ENCODE peak calls at places on chromosome 17, in seven cellular contexts. V, I, E, D, Z, J and P are unnamed samples. For H3K4me1, the result is how much of the 10 kb centered on the place peaks cover.

GRCh38 chr17:19739241-19740201 is 8.6 kb downstream of the ALDH3A1 start:
- DNase-seq in D (no peak), Z (no peak), I (no peak), V (no peak), J (no peak), E (no peak), P (no peak)

GRCh38 chr17:77054926-77055325 is 85.8 kb upstream of the SEC14L1 start:
- DNase-seq in I (no peak), Z (no peak), D (no peak), E (no peak), V (no peak), J (no peak), P (no peak)

GRCh38 chr17:17237026-17237799 is at the start of gene FLCN:
- DNase-seq in Z (peak), J (peak), E (no peak), D (peak), V (peak), I (peak), P (peak)

GRCh38 chr17:51819341-51819740 is 339.2 kb downstream of the CA10 start:
- DNase-seq in E (no peak), D (no peak), V (no peak), Z (no peak), J (no peak), I (no peak), P (no peak)

GRCh38 chr17:33113281-33114010 is 121.8 kb downstream of the SPACA3 start:
- DNase-seq in J (no peak), D (peak), I (no peak), Z (no peak), V (peak), E (no peak), P (no peak)

GRCh38 chr17:39134878-39135277 is 16.6 kb downstream of the PLXDC1 start:
- DNase-seq in Z (no peak), V (no peak), D (no peak), J (peak), I (no peak), E (no peak), P (no peak)

GRCh38 chr17:15263206-15263579 is 1.9 kb downstream of the PMP22 start:
- DNase-seq in D (peak), V (peak), J (peak), Z (no peak), E (no peak), I (no peak), P (peak)

GRCh38 chr17:15409721-15410247 is 57.6 kb downstream of the CDRT4 start:
- DNase-seq in Z (no peak), J (peak), E (no peak), D (no peak), I (no peak), V (no peak), P (peak)

GRCh38 chr17:66540131-66540781 is 237.8 kb downstream of the PRKCA start:
- DNase-seq in V (no peak), E (no peak), I (no peak), D (peak), J (peak), Z (no peak), P (peak)

GRCh38 chr17:70099884-70100283 is 24.9 kb downstream of the KCNJ16 start:
- DNase-seq in E (no peak), V (no peak), Z (no peak), J (no peak), I (no peak), D (no peak), P (no peak)

GRCh38 chr17:64785050-64785449 is 122.9 kb upstream of the SMURF2 start:
- DNase-seq in Z (peak), D (no peak), I (no peak), E (no peak), J (no peak), V (no peak), P (peak)

GRCh38 chr17:62800580-62800979 is 7.5 kb downstream of the MARCHF10 start:
- DNase-seq in J (peak), I (no peak), E (no peak), V (peak), D (peak), Z (no peak), P (no peak)

GRCh38 chr17:22506861-22507260 is 814.5 kb downstream of the KCNJ18 start:
- DNase-seq in D (no peak), V (no peak), E (no peak), I (no peak), J (no peak), Z (no peak), P (no peak)

GRCh38 chr17:79370126-79370525 is 240.7 kb downstream of the RBFOX3 start:
- DNase-seq in I (no peak), D (no peak), Z (no peak), E (no peak), V (no peak), J (no peak), P (no peak)

GRCh38 chr17:70929226-70929625 is 759.9 kb downstream of the KCNJ2 start:
- DNase-seq in Z (no peak), J (no peak), D (no peak), V (no peak), E (no peak), I (no peak), P (no peak)

GRCh38 chr17:48031966-48032365 is 5.6 kb downstream of the COPZ2 start:
- DNase-seq in D (no peak), E (peak), J (no peak), I (no peak), Z (no peak), V (no peak), P (no peak)

GRCh38 chr17:6269474-6269873 is 165.4 kb downstream of the AIPL1 start:
- DNase-seq in V (no peak), E (no peak), D (peak), Z (no peak), I (no peak), J (peak), P (no peak)

GRCh38 chr17:35849469-35850348 is 19.0 kb downstream of the HEATR9 start:
- DNase-seq in D (peak), J (peak), V (peak), E (no peak), Z (peak), I (peak), P (peak)

GRCh38 chr17:35797370-35797769 is 1.9 kb upstream of the MMP28 start:
- DNase-seq in J (no peak), D (no peak), V (no peak), Z (no peak), I (no peak), E (no peak), P (no peak)

GRCh38 chr17:16515933-16516332 is 23.9 kb upstream of the LRRC75A start:
- DNase-seq in I (no peak), D (no peak), V (no peak), E (no peak), Z (no peak), J (no peak), P (no peak)

GRCh38 chr17:72666519-72666874 is 426.0 kb downstream of the SLC39A11 start:
- DNase-seq in D (peak), V (no peak), J (no peak), E (no peak), I (no peak), Z (no peak), P (no peak)

GRCh38 chr17:35801583-35802224 is 6.3 kb upstream of the MMP28 start:
- DNase-seq in Z (no peak), J (no peak), I (peak), D (no peak), E (no peak), V (no peak), P (no peak)

GRCh38 chr17:67422887-67423286 is 45.8 kb downstream of the PITPNC1 start:
- DNase-seq in I (no peak), Z (peak), J (no peak), V (no peak), D (no peak), E (no peak), P (no peak)

GRCh38 chr17:66098040-66098439 is 93.9 kb downstream of the CEP112 start:
- DNase-seq in I (no peak), D (no peak), Z (no peak), J (no peak), E (no peak), V (no peak), P (no peak)

GRCh38 chr17:35729405-35729833 is 2.0 kb upstream of the RASL10B start:
- DNase-seq in J (no peak), Z (no peak), E (no peak), I (no peak), V (no peak), D (peak), P (no peak)

GRCh38 chr17:78128616-78129384 is at the start of gene TMC6:
- DNase-seq in I (peak), J (peak), Z (no peak), D (peak), V (peak), E (no peak), P (no peak)

GRCh38 chr17:78497115-78497540 is 80.1 kb downstream of the DNAH17 start:
- DNase-seq in Z (peak), V (peak), E (peak), D (peak), J (peak), I (peak), P (peak)

GRCh38 chr17:50373705-50374104 is 676 bp downstream of the EME1 start:
- DNase-seq in V (no peak), E (no peak), D (no peak), I (no peak), Z (no peak), J (no peak), P (no peak)
- H3K4me3 ChIP-seq in V (no peak), E (peak), D (peak), I (no peak), Z (peak), J (peak), P (peak)

DNA sequence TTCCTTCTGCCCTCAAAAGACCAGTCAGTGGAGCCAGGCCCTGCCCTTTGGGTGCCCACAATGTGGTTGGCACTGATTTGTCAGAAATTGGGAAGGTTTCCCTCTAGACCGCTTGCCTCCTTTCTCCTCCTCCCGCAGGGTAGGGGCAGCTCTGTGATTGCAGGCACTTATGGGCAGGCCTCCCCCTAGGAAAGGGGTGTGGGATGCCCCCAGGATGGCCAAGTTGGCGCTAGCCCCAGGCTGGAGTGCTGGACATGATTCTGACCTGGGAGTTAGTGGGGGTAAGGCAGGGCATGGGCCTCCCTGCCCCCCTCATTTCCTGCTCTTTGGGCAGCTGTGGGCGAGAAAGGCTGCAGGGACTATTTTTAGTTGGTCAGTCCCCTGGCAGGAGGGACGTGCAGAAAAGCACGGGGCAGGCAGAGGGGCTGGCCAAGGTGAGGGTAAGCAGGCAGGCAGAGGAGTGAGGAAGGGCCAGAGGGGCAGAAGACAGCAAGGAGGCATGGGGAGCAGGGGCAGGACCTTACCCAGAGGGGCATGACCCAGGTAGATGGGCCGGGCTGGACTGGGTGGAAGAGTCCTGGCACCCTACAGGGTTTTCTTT is 3.3 kb downstream of the RARA start:
- DNase-seq in V (no peak), J (peak), I (no peak), D (no peak), E (no peak), Z (peak), P (no peak)
- H3K4me1 ChIP-seq in V (half or more), J (half or more), I (half or more), D (under half), E (half or more), Z (under half), P (half or more)

DNA sequence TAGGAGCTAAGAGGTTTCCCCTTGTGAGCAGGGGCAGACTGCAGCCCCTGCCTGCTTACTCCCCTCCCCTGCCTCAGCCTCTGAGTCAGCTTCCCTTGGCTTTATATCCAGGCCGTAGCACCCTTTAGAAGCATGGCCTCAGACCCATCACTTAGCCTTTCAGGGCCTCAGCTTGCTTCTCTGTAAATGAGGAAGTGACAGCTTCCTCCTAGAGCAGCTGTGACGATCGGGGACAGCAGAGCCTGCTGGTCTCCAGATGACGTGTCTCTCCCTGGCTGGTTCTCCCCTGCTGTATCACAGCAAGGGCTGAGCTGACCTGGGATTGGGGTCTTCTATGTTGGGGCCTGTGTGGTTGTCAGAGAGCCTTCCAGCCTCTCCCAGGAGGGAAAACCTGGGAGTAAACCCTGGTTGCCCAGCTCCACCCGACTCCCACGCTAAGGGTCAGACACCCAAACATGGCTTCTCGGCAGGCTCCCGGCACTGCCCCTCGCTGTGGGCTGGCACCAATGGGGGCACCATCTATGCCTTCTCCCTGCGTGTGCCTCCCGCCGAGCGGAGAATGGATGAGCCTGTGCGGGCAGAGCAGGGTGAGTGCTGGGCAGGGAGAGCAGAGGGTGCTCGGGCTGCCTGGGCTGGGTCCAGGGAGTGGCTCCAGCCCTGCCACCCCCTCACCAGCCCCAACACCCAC is 16.3 kb upstream of the MYO15B start:
- DNase-seq in V (no peak), I (no peak), E (no peak), J (no peak), D (no peak), Z (no peak), P (no peak)
- H3K27ac ChIP-seq in V (peak), I (no peak), E (no peak), J (no peak), D (no peak), Z (peak), P (no peak)

GRCh38 chr17:80727409-80727755 is 182.7 kb downstream of the RPTOR start:
- DNase-seq in J (no peak), V (no peak), Z (peak), D (no peak), E (no peak), I (no peak), P (no peak)
- H3K4me3 ChIP-seq in J (no peak), V (no peak), Z (no peak), D (no peak), E (no peak), I (no peak), P (no peak)

GRCh38 chr17:8412089-8412488 is 14.5 kb upstream of the RNF222 start:
- DNase-seq in V (no peak), D (no peak), E (no peak), Z (peak), I (no peak), J (no peak), P (no peak)
- H3K4me1 ChIP-seq in V (under half), D (under half), E (under half), Z (under half), I (under half), J (under half), P (under half)

DNA sequence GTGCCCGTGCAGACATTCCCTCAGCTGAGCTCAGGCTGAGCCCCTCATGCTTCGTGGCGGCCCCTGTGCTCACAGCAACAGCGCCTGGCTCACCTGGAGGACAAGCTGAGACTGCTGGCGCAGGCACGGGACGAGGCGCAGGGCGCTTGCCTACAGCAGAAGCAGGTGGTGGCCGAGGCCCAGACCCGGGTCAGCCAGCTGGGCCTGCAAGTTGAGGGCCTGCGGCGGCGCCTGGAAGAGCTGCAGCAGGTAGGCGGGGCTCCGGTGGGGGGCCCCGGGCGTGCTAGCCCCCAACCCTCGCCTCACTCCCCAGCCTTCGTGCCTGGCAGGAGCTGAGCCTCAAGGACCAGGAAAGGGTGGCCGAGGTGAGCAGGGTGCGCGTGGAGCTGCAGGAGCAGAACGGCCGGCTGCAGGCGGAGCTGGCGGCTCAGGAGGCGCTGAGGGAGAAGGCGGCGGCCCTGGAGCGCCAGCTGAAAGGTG is 1.4 kb upstream of the RAC3 start:
- DNase-seq in Z (no peak), J (no peak), V (no peak), D (no peak), I (no peak), E (no peak), P (no peak)
- H3K27ac ChIP-seq in Z (no peak), J (no peak), V (no peak), D (no peak), I (no peak), E (no peak), P (no peak)

GRCh38 chr17:42784361-42784760 is 4.0 kb downstream of the WNK4 start:
- DNase-seq in D (no peak), Z (no peak), I (no peak), J (no peak), E (no peak), V (no peak), P (no peak)
- H3K4me3 ChIP-seq in D (no peak), Z (no peak), I (no peak), J (no peak), E (no peak), V (no peak), P (no peak)

DNA sequence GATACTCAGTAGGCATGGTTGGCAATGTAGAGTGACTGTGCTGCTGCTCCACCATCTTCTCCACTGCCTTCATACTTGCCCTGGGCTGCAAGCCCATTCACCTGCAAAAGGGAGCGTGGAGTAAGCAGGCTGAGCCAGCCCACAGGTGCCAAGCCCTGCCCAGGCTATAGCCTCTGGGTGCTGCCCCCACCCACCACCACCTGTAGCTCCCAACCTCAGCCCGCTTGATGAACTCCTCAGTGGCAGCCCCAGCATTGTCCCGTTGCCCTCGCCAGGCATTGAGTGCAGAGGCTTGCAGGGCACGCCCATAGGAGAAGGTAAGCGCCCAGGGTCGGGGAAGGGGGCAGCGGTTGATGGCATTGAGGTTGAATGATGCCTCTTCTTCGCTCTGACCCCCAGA is 2.2 kb upstream of the PIGS start:
- DNase-seq in J (no peak), D (no peak), Z (no peak), E (no peak), V (no peak), I (no peak), P (no peak)
- H3K4me1 ChIP-seq in J (under half), D (under half), Z (under half), E (under half), V (under half), I (under half), P (under half)

GRCh38 chr17:382644-383533 is 30.3 kb upstream of the RPH3AL start:
- DNase-seq in I (no peak), D (peak), E (no peak), J (no peak), Z (no peak), V (no peak), P (no peak)
- H3K27ac ChIP-seq in I (no peak), D (no peak), E (no peak), J (no peak), Z (no peak), V (no peak), P (no peak)